ENCODE peak calls at places on chromosomes 12 and 14, in five cellular contexts. One of them, this sample, is unnamed.

GRCh38 chr12:121222847-121223246 is 12.9 kb downstream of the P2RX4 start:
- DNase-seq in AG04450: no peak
- DNase-seq in HCT116: no peak
- DNase-seq in cardiac muscle cell: no peak
- DNase-seq in upper lobe of right lung: no peak
- DNase-seq in this sample: no peak

GRCh38 chr12:41983394-41983793 is 161.3 kb downstream of the GXYLT1 start:
- DNase-seq in upper lobe of right lung: no peak
- DNase-seq in AG04450: no peak
- DNase-seq in HCT116: no peak
- DNase-seq in cardiac muscle cell: no peak
- DNase-seq in this sample: no peak

GRCh38 chr12:75560167-75560566 is 48.8 kb upstream of the KRR1 start:
- DNase-seq in upper lobe of right lung: no peak
- DNase-seq in HCT116: no peak
- DNase-seq in AG04450: no peak
- DNase-seq in cardiac muscle cell: peak
- DNase-seq in this sample: no peak

GRCh38 chr12:49885118-49885517 is 18.6 kb downstream of the FAIM2 start:
- DNase-seq in cardiac muscle cell: no peak
- DNase-seq in upper lobe of right lung: no peak
- DNase-seq in AG04450: no peak
- DNase-seq in HCT116: no peak
- DNase-seq in this sample: no peak

GRCh38 chr12:39975374-39975918 is 130.4 kb downstream of the SLC2A13 start:
- DNase-seq in HCT116: no peak
- DNase-seq in cardiac muscle cell: no peak
- DNase-seq in upper lobe of right lung: no peak
- DNase-seq in AG04450: no peak
- DNase-seq in this sample: no peak

GRCh38 chr12:5248230-5248629 is 183.7 kb upstream of the NTF3 start:
- DNase-seq in cardiac muscle cell: no peak
- DNase-seq in HCT116: no peak
- DNase-seq in upper lobe of right lung: no peak
- DNase-seq in AG04450: no peak
- DNase-seq in this sample: no peak

GRCh38 chr12:122106891-122107660 is 28.5 kb downstream of the MLXIP start:
- DNase-seq in HCT116: no peak
- DNase-seq in cardiac muscle cell: peak
- DNase-seq in AG04450: no peak
- DNase-seq in upper lobe of right lung: peak
- DNase-seq in this sample: no peak

GRCh38 chr12:80825506-80825905 is 108.8 kb downstream of the MYF5 start:
- DNase-seq in cardiac muscle cell: no peak
- DNase-seq in upper lobe of right lung: no peak
- DNase-seq in HCT116: no peak
- DNase-seq in AG04450: no peak
- DNase-seq in this sample: no peak

GRCh38 chr12:6377667-6377994 is 2.3 kb upstream of the SCNN1A start:
- DNase-seq in HCT116: no peak
- DNase-seq in cardiac muscle cell: no peak
- DNase-seq in upper lobe of right lung: peak
- DNase-seq in AG04450: no peak
- DNase-seq in this sample: no peak

GRCh38 chr14:70162353-70162752 is 26.4 kb downstream of the SLC8A3 start:
- DNase-seq in HCT116: no peak
- DNase-seq in AG04450: no peak
- DNase-seq in cardiac muscle cell: no peak
- DNase-seq in upper lobe of right lung: no peak
- DNase-seq in this sample: no peak

DNA sequence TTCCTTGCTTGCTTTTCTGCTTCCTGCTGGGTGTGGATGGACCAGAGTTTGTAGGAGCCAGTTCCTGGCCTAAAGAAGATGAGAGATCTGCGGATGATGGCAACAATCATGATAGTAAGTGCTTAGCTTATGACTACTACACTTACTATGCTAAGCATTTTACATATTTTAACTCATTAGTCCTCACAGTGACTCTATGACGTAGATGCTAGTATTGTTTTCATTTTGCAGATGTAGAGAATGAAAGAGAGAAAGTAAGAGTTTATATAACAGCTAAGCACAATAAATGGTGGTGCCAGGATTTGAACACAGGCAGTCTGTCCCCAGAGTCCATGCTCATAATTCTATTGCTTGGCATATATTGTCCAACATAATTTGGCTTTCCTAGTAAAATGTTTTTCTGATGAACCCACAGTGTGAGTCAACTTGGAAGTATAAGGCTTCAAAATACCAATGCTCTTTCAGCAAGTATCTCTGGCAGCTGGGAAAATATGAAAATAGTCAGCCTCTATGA is 363.2 kb upstream of the DDHD1 start:
- DNase-seq in HCT116: no peak
- DNase-seq in upper lobe of right lung: no peak
- DNase-seq in AG04450: peak
- DNase-seq in cardiac muscle cell: no peak
- DNase-seq in this sample: no peak
- H3K27ac ChIP-seq in HCT116: no peak
- H3K27ac ChIP-seq in upper lobe of right lung: no peak
- H3K27ac ChIP-seq in AG04450: peak
- H3K27ac ChIP-seq in cardiac muscle cell: no peak
- H3K27ac ChIP-seq in this sample: no peak

GRCh38 chr12:54627304-54627703 is 7.4 kb downstream of the LACRT start:
- DNase-seq in cardiac muscle cell: no peak
- DNase-seq in HCT116: no peak
- DNase-seq in upper lobe of right lung: no peak
- DNase-seq in AG04450: no peak
- DNase-seq in this sample: no peak

GRCh38 chr12:54624316-54625279 is 10.1 kb downstream of the LACRT start:
- DNase-seq in upper lobe of right lung: no peak
- DNase-seq in AG04450: no peak
- DNase-seq in cardiac muscle cell: peak
- DNase-seq in HCT116: no peak
- DNase-seq in this sample: no peak

GRCh38 chr12:54616933-54617535 is 17.7 kb downstream of the LACRT start:
- DNase-seq in AG04450: no peak
- DNase-seq in HCT116: no peak
- DNase-seq in cardiac muscle cell: no peak
- DNase-seq in upper lobe of right lung: no peak
- DNase-seq in this sample: peak

GRCh38 chr12:54628186-54628846 is 6.4 kb downstream of the LACRT start:
- DNase-seq in upper lobe of right lung: no peak
- DNase-seq in cardiac muscle cell: no peak
- DNase-seq in HCT116: no peak
- DNase-seq in AG04450: no peak
- DNase-seq in this sample: peak

GRCh38 chr12:54622463-54623183 is 12.1 kb downstream of the LACRT start:
- DNase-seq in cardiac muscle cell: no peak
- DNase-seq in AG04450: no peak
- DNase-seq in HCT116: no peak
- DNase-seq in upper lobe of right lung: no peak
- DNase-seq in this sample: no peak
- TF ChIP-seq CTCF in cardiac muscle cell: peak
- TF ChIP-seq CTCF in AG04450: peak
- TF ChIP-seq CTCF in HCT116: peak
- TF ChIP-seq CTCF in upper lobe of right lung: peak
- TF ChIP-seq CTCF in this sample: no peak

GRCh38 chr12:125332900-125333299 is 267.7 kb downstream of the AACS start:
- DNase-seq in cardiac muscle cell: no peak
- DNase-seq in upper lobe of right lung: no peak
- DNase-seq in HCT116: no peak
- DNase-seq in AG04450: no peak
- DNase-seq in this sample: peak

GRCh38 chr12:125336246-125336645 is 271.0 kb downstream of the AACS start:
- DNase-seq in cardiac muscle cell: no peak
- DNase-seq in AG04450: no peak
- DNase-seq in upper lobe of right lung: no peak
- DNase-seq in HCT116: no peak
- DNase-seq in this sample: no peak

GRCh38 chr12:125329239-125330238 is 264.3 kb downstream of the AACS start:
- DNase-seq in AG04450: no peak
- DNase-seq in cardiac muscle cell: no peak
- DNase-seq in HCT116: no peak
- DNase-seq in upper lobe of right lung: no peak
- DNase-seq in this sample: peak

GRCh38 chr12:125330645-125331341 is 265.6 kb downstream of the AACS start:
- DNase-seq in upper lobe of right lung: peak
- DNase-seq in AG04450: no peak
- DNase-seq in cardiac muscle cell: peak
- DNase-seq in HCT116: peak
- DNase-seq in this sample: peak

GRCh38 chr12:125331342-125332052 is 266.3 kb downstream of the AACS start:
- DNase-seq in cardiac muscle cell: no peak
- DNase-seq in upper lobe of right lung: no peak
- DNase-seq in HCT116: no peak
- DNase-seq in AG04450: no peak
- DNase-seq in this sample: peak
- H3K4me3 ChIP-seq in cardiac muscle cell: peak
- H3K4me3 ChIP-seq in upper lobe of right lung: peak
- H3K4me3 ChIP-seq in HCT116: no peak
- H3K4me3 ChIP-seq in AG04450: peak
- H3K4me3 ChIP-seq in this sample: peak

GRCh38 chr12:110677206-110677911 is 11.6 kb downstream of the HVCN1 start:
- DNase-seq in upper lobe of right lung: no peak
- DNase-seq in AG04450: no peak
- DNase-seq in HCT116: no peak
- DNase-seq in cardiac muscle cell: no peak
- DNase-seq in this sample: no peak

GRCh38 chr12:110683888-110684287 is 5.0 kb downstream of the HVCN1 start:
- DNase-seq in upper lobe of right lung: no peak
- DNase-seq in cardiac muscle cell: no peak
- DNase-seq in HCT116: no peak
- DNase-seq in AG04450: no peak
- DNase-seq in this sample: no peak

GRCh38 chr12:110677982-110678381 is 10.9 kb downstream of the HVCN1 start:
- DNase-seq in upper lobe of right lung: no peak
- DNase-seq in HCT116: no peak
- DNase-seq in cardiac muscle cell: no peak
- DNase-seq in AG04450: no peak
- DNase-seq in this sample: no peak

GRCh38 chr12:110679201-110679600 is 9.7 kb downstream of the HVCN1 start:
- DNase-seq in cardiac muscle cell: no peak
- DNase-seq in HCT116: no peak
- DNase-seq in AG04450: no peak
- DNase-seq in upper lobe of right lung: no peak
- DNase-seq in this sample: no peak

GRCh38 chr12:110680032-110680431 is 8.9 kb downstream of the HVCN1 start:
- DNase-seq in cardiac muscle cell: peak
- DNase-seq in HCT116: no peak
- DNase-seq in AG04450: no peak
- DNase-seq in upper lobe of right lung: no peak
- DNase-seq in this sample: no peak
- H3K27ac ChIP-seq in cardiac muscle cell: no peak
- H3K27ac ChIP-seq in HCT116: no peak
- H3K27ac ChIP-seq in AG04450: no peak
- H3K27ac ChIP-seq in upper lobe of right lung: no peak
- H3K27ac ChIP-seq in this sample: no peak

DNA sequence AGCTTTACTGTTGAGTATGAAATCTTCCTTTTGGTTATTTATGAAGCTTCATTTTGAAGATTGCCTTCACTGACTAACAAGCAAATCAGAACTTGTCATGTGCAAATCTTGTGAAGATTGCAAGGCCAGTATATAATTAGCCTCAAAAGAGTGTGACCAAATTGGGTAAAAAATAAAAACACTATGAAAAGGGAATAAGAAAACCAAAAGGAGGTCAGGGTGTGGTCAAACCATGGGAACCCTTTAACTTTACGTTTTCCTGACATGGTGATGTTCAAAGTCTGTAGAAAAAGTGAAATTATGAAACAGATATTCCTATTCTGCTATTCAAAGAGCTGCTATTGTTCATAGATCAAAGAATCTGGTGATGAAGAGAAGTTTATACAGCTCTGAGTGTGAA is 230.3 kb downstream of the BCAT1 start:
- DNase-seq in cardiac muscle cell: no peak
- DNase-seq in upper lobe of right lung: no peak
- DNase-seq in HCT116: no peak
- DNase-seq in AG04450: no peak
- DNase-seq in this sample: no peak
- TF ChIP-seq CTCF in cardiac muscle cell: no peak
- TF ChIP-seq CTCF in upper lobe of right lung: no peak
- TF ChIP-seq CTCF in HCT116: no peak
- TF ChIP-seq CTCF in AG04450: no peak
- TF ChIP-seq CTCF in this sample: no peak

This sample was measured in coronary artery.